ENCODE peak calls at places on chromosome 3, in eight cellular contexts. M is Peyer's patch, A is astrocyte, Q is stomach, H is A673, D is fibroblast of lung, T is suprapubic skin, K is spleen. O is an unnamed sample.
A peak's percentile ranks its signal among the peaks of the same experiment; 100 is the strongest.

GRCh38 chr3:21654662-21655061 is 96.3 kb downstream of the ZNF385D start:
- DNase-seq in M (no peak), D (peak; percentile 77), T (no peak), Q (no peak), K (no peak), H (no peak), A (peak; percentile 91), O (no peak)

GRCh38 chr3:139906441-139906840 is 28.5 kb upstream of the CLSTN2 start:
- DNase-seq in M (no peak), H (peak; percentile 67), T (no peak), D (peak; percentile 4), K (no peak), A (peak; percentile 76), Q (no peak), O (no peak)

GRCh38 chr3:183490653-183491052 is 62.2 kb upstream of the MCF2L2 start:
- DNase-seq in D (no peak), H (peak; percentile 21), K (no peak), T (peak; percentile 17), M (no peak), A (peak; percentile 26), Q (peak; percentile 49), O (no peak)

GRCh38 chr3:61257148-61257547 is 5.9 kb upstream of the FHIT start:
- DNase-seq in A (no peak), D (no peak), H (no peak), Q (no peak), M (no peak), T (no peak), K (no peak), O (no peak)

GRCh38 chr3:185649414-185649813 is 63.3 kb downstream of the SENP2 start:
- DNase-seq in H (no peak), A (peak; percentile 57), M (no peak), Q (no peak), K (no peak), D (no peak), T (no peak), O (no peak)

GRCh38 chr3:48662753-48663488 is at the start of gene CELSR3:
- DNase-seq in H (peak; percentile 86), K (no peak), M (peak; percentile 23), A (peak; percentile 84), Q (peak; percentile 50), T (no peak), D (peak; percentile 94), O (peak; percentile 89)

GRCh38 chr3:39133822-39134221 is 19.6 kb downstream of the CSRNP1 start:
- DNase-seq in T (no peak), A (no peak), Q (peak; percentile 9), H (no peak), M (no peak), K (peak; percentile 30), D (no peak), O (no peak)

GRCh38 chr3:193129607-193130006 is 111.4 kb upstream of the PLAAT1 start:
- DNase-seq in M (no peak), A (no peak), H (no peak), D (no peak), Q (no peak), T (no peak), K (no peak), O (no peak)

GRCh38 chr3:124360626-124361025 is 368.7 kb upstream of the ROPN1 start:
- DNase-seq in H (peak; percentile 15), T (no peak), D (no peak), A (peak; percentile 26), K (no peak), M (no peak), Q (no peak), O (no peak)

GRCh38 chr3:127798716-127799115 is 23.6 kb downstream of the MGLL start:
- DNase-seq in T (no peak), M (no peak), Q (no peak), H (no peak), A (no peak), K (peak; percentile 52), D (no peak), O (no peak)

GRCh38 chr3:127358641-127359040 is 70.8 kb upstream of the PRR20G start:
- DNase-seq in H (no peak), M (no peak), T (no peak), Q (no peak), K (no peak), A (no peak), D (no peak), O (no peak)

DNA sequence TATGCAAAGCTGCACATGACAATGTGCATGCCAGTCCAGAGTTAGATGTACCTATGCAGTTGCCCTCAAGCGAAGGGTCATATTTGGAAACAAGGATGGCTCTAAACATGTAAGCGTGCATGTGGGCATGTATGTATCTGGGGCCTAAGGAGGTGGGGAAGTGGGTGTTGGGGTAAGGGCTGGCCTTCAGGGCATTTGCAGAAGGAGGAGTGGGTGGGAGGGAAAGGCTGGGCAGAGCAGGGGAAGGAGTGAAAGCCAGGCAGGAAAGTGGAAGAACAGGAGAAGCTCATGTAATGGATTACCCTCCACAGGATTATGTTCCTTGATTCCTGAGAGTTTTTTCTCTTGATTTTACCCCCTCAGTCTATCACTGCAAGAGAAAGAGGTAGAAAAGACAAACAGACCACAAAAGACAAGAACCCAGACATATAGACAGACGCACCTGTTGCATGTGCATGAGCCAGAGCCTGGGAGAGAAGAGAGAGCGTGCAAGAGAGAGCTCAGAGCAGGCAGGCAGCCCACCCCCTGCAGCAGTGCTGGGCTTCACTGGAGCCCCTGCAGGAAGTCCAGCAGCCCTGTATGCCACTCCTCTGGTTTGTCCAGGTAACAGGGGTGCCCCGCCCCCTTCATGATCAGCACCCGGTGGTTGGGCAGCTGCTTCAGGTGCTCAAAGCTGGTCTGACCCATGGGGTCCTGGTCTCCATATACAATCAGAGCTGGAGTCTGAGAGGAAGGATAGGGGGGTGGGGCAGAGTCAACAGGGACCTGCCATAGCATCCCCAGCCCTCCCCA is 1.8 kb upstream of the PCBP4 start:
- DNase-seq in H (no peak), T (no peak), Q (no peak), K (no peak), M (no peak), A (no peak), D (no peak), O (no peak)
- H3K27ac ChIP-seq in H (no peak overlapping the region), T (no peak overlapping the region), Q (peak overlapping the region; percentile 95), K (peak overlapping the region; percentile 89), M (no peak overlapping the region), A (no peak overlapping the region), D (no peak overlapping the region), O (peak overlapping the region; percentile 97)

GRCh38 chr3:42847731-42848130 is 27.9 kb downstream of the CYP8B1 start:
- DNase-seq in Q (no peak), K (no peak), D (no peak), H (no peak), T (peak; percentile 76), A (no peak), M (no peak), O (no peak)
- H3K4me1 ChIP-seq in Q (peaks cover 40% of the 10 kb centered on the region), K (peaks cover 58% of the 10 kb centered on the region), D (no peaks in the 10 kb centered on the region), H (no peaks in the 10 kb centered on the region), T (peaks cover 32% of the 10 kb centered on the region), A (no peaks in the 10 kb centered on the region), M (no peaks in the 10 kb centered on the region), O (peaks cover 5% of the 10 kb centered on the region)

GRCh38 chr3:19171794-19172193 is 23.5 kb downstream of the KCNH8 start:
- DNase-seq in K (no peak), A (no peak), H (no peak), Q (no peak), T (no peak), M (no peak), D (no peak), O (no peak)

GRCh38 chr3:19173945-19174344 is 25.6 kb downstream of the KCNH8 start:
- DNase-seq in T (no peak), A (no peak), M (no peak), H (no peak), D (no peak), Q (no peak), K (no peak), O (no peak)
- TF ChIP-seq CTCF in T (no peak), A (no peak), M (no peak), H (no peak), D (no peak), Q (no peak), K (no peak), O (no peak)

GRCh38 chr3:68861521-68861920 is 70.8 kb downstream of the TAFA4 start:
- DNase-seq in D (no peak), H (no peak), M (no peak), K (no peak), Q (no peak), A (no peak), T (no peak), O (no peak)

GRCh38 chr3:68866157-68866556 is 66.2 kb downstream of the TAFA4 start:
- DNase-seq in H (no peak), T (no peak), D (no peak), Q (no peak), A (no peak), M (no peak), K (no peak), O (no peak)
- H3K27ac ChIP-seq in H (no peak overlapping the region), T (no peak overlapping the region), D (no peak overlapping the region), Q (no peak overlapping the region), A (no peak overlapping the region), M (no peak overlapping the region), K (no peak overlapping the region), O (no peak overlapping the region)

DNA sequence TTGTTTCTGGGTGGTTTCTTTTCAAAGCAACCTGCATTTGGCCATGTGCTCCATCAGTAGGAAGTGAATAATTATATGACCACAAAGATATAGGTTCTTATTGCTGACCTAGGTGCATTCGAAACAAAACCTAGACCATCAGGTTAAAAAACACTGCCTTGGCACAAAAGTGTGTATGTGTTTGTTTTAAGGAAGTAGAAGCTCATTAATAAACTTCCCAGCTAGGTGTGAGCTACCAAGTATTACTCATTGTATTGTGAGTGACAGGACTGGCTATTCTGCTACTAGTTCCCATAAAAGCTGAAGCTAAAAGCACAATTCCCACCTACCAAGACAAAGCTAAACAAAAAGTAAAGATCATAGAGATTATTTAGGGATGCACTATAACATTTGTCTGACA is 168.2 kb downstream of the TP63 start:
- DNase-seq in Q (no peak), T (no peak), M (no peak), H (no peak), D (no peak), K (no peak), A (no peak), O (no peak)
- H3K4me1 ChIP-seq in Q (no peaks in the 10 kb centered on the region), T (peaks cover 48% of the 10 kb centered on the region), M (no peaks in the 10 kb centered on the region), H (peaks cover 48% of the 10 kb centered on the region), D (no peaks in the 10 kb centered on the region), K (no peaks in the 10 kb centered on the region), A (no peaks in the 10 kb centered on the region), O (no peaks in the 10 kb centered on the region)

O was measured in tibial artery.